ENCODE peak calls at places on chromosomes 4 and X, in six cellular contexts. L is Caco-2; E is neuronal stem cell; H is effector CD8-positive, alpha-beta T cell; Y is T-helper 2 cell; S is NCI-H146. C is an unnamed sample.

GRCh38 chr4:112357897-112358296 is 60.7 kb downstream of the ALPK1 start:
- DNase-seq in L (no peak), E (no peak), H (no peak), Y (no peak), S (no peak), C (no peak)

GRCh38 chr4:154049457-154050181 is 260.7 kb upstream of the SFRP2 start:
- DNase-seq in L (peak; percentile 38), E (no peak), H (no peak), Y (no peak), S (no peak), C (no peak)

GRCh38 chrX:12978205-12979010 is 3.5 kb downstream of the TMSB4X start:
- DNase-seq in L (peak; percentile 47), E (no peak), H (peak; percentile 29), Y (no peak), S (peak; percentile 82), C (no peak)

GRCh38 chr4:8891646-8892555 is 20.3 kb upstream of the HMX1 start:
- DNase-seq in L (no peak), E (no peak), H (no peak), Y (no peak), S (no peak), C (no peak)

GRCh38 chr4:56757821-56758400 is 63.6 kb downstream of the SPINK2 start:
- DNase-seq in L (peak; percentile 86), E (peak; percentile 41), H (peak; percentile 15), Y (peak; percentile 65), S (no peak), C (peak; percentile 55)

GRCh38 chr4:138576684-138577083 is 334.5 kb upstream of the SLC7A11 start:
- DNase-seq in L (no peak), E (no peak), H (no peak), Y (no peak), S (no peak), C (no peak)

GRCh38 chrX:2928127-2928582 is 984 bp downstream of the ARSD start:
- DNase-seq in L (no peak), E (no peak), H (no peak), Y (no peak), S (no peak), C (no peak)

GRCh38 chr4:106854970-106855369 is 181.1 kb downstream of the DKK2 start:
- DNase-seq in L (no peak), E (no peak), H (no peak), Y (no peak), S (no peak), C (no peak)

GRCh38 chr4:102328045-102328444 is 17.2 kb downstream of the SLC39A8 start:
- DNase-seq in L (no peak), E (no peak), H (no peak), Y (no peak), S (no peak), C (no peak)